ENCODE peak calls at places on chromosome 16, in seven cellular contexts. J is H9, C is IMR-90, S is mesendoderm, M is neuronal stem cell, G is trophoblast cell, I is H1. H is an unnamed sample.

GRCh38 chr16:53207810-53208752 is 153.3 kb downstream of the CHD9 start:
- DNase-seq in J (peak; percentile 67), S (peak; percentile 96), I (peak; percentile 53), G (peak; percentile 48), C (peak; percentile 83), M (peak; percentile 80), H (peak; percentile 91)

GRCh38 chr16:27365142-27366089 is 36.6 kb upstream of the IL21R start:
- DNase-seq in J (no peak), I (no peak), M (no peak), C (peak; percentile 84), S (peak; percentile 75), G (peak; percentile 69), H (peak; percentile 58)

GRCh38 chr16:31382485-31383161 is 10.5 kb upstream of the ITGAD start:
- DNase-seq in S (peak; percentile 67), G (peak; percentile 80), I (peak; percentile 88), M (peak; percentile 50), C (peak; percentile 40), J (peak; percentile 83), H (no peak)

GRCh38 chr16:82629441-82630027 is 2.8 kb downstream of the CDH13 start:
- DNase-seq in J (no peak), C (peak; percentile 34), M (no peak), G (peak; percentile 16), I (no peak), S (peak; percentile 93), H (peak; percentile 85)

GRCh38 chr16:716250-716607 is 1.3 kb downstream of the METRN start:
- DNase-seq in C (no peak), M (peak; percentile 84), I (no peak), J (peak; percentile 55), G (no peak), S (peak; percentile 32), H (peak; percentile 44)

GRCh38 chr16:14677627-14678026 is 16.5 kb downstream of the PLA2G10 start:
- DNase-seq in M (no peak), C (no peak), I (no peak), J (no peak), G (no peak), S (no peak), H (no peak)

GRCh38 chr16:57039148-57039812 is 49.9 kb downstream of the NLRC5 start:
- DNase-seq in C (peak; percentile 81), G (no peak), M (no peak), S (no peak), I (no peak), J (no peak), H (peak; percentile 73)

GRCh38 chr16:81946206-81946605 is 65.1 kb downstream of the SDR42E1 start:
- DNase-seq in I (no peak), M (no peak), C (no peak), J (no peak), G (no peak), S (peak; percentile 35), H (no peak)

GRCh38 chr16:72013888-72014538 is 5.5 kb downstream of the DHODH start:
- DNase-seq in I (no peak), C (no peak), S (peak; percentile 90), M (no peak), J (no peak), G (no peak), H (no peak)

GRCh38 chr16:50731989-50732589 is 9.8 kb upstream of the CYLD start:
- DNase-seq in S (no peak), I (no peak), G (no peak), M (no peak), J (no peak), C (no peak), H (no peak)

GRCh38 chr16:47046726-47047602 is 73.5 kb upstream of the DNAJA2 start:
- DNase-seq in C (no peak), M (no peak), S (no peak), I (no peak), J (no peak), G (no peak), H (no peak)

GRCh38 chr16:67528222-67528869 is at the start of gene RIPOR1:
- DNase-seq in C (no peak), S (peak; percentile 61), J (peak; percentile 69), G (peak; percentile 59), M (peak; percentile 49), I (peak; percentile 67), H (peak; percentile 53)

GRCh38 chr16:914453-914852 is 56.3 kb downstream of the LMF1 start:
- DNase-seq in I (no peak), M (no peak), S (peak; percentile 23), C (peak; percentile 23), G (no peak), J (no peak), H (peak; percentile 1)

GRCh38 chr16:72137380-72138063 is 34.4 kb downstream of the PMFBP1 start:
- DNase-seq in I (no peak), G (no peak), C (no peak), S (no peak), J (no peak), M (no peak), H (no peak)

GRCh38 chr16:30030841-30031413 is at the start of gene TLCD3B:
- DNase-seq in J (peak; percentile 86), G (no peak), S (peak; percentile 58), C (no peak), M (peak; percentile 42), I (peak; percentile 76), H (no peak)

GRCh38 chr16:73955255-73955654 is 341.4 kb upstream of the PSMD7 start:
- DNase-seq in I (no peak), J (no peak), G (no peak), S (no peak), M (no peak), C (no peak), H (no peak)

GRCh38 chr16:78133919-78134318 is 34.5 kb downstream of the WWOX start:
- DNase-seq in J (no peak), C (no peak), M (no peak), G (no peak), I (no peak), S (no peak), H (no peak)

GRCh38 chr16:2194166-2194834 is 2.1 kb downstream of the CASKIN1 start:
- DNase-seq in C (peak; percentile 27), J (no peak), G (peak; percentile 15), M (no peak), S (peak; percentile 40), I (no peak), H (peak; percentile 41)

DNA sequence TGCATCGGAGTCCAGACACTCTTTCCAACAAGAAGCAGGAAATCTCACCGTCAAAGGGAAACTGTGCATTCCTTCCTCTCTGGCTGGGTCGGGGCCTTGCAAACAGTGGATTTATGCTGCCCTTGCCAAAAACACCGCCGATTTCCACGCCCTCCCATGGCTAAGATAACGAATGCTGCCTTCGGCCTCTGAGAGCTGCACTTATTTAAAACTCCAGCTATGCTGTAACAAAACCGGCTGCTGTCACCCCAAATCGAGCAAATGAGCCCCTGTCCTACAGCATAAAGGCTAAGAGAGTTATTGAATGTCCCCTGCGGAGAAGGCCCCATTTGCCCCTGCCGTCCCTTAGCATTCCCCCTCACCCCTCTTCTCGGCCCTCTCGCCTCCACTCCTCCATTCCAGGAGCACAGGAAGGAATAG is 275.5 kb upstream of the IRX5 start:
- DNase-seq in I (peak; percentile 52), G (no peak), J (no peak), S (peak; percentile 39), C (no peak), M (no peak), H (no peak)
- H3K4ac ChIP-seq in I (no peak overlapping the region), G (no peak overlapping the region), J (no peak overlapping the region), S (no peak overlapping the region), C (no peak overlapping the region), M (no peak overlapping the region), H (no peak overlapping the region)

DNA sequence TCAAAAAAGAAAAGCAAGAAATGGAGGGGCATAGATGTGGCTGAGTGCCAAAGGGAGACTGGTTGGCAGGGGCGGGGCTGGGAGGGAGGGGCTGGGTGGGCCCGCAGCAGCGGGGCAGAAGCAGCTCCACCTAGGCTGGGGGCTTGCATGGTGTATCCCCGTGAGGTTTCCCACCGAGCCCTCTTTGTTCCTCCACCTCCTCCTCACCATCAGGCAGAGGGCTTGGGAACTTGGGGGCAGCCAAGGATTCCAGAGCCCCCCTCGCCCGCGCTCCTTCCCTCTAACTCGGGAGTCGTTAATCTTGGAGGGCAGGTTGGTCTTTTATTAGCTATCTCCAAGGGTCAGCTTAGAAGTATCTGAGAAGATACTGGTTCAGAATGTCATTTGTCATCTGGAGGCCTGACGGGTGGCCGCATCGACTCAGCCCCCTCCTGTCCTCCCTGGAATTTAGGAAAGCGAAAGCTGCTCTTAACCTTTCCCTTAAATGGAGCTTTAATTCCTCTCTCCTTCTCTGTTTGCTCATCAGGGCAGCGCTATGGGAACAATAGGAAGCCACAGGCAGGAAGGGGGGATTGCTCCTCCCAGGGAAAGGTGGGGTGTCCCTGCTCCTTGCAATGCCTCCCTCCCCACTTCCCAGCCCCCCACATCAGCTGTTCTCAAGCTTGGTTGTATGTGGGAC is 274.3 kb upstream of the XYLT1 start:
- DNase-seq in S (peak; percentile 77), I (peak; percentile 65), J (peak; percentile 40), C (no peak), M (peak; percentile 43), G (no peak), H (no peak)
- H2BK120ac ChIP-seq in S (no peak overlapping the region), I (no peak overlapping the region), J (peak overlapping the region; percentile 3), C (peak overlapping the region; percentile 34), M (peak overlapping the region; percentile 5), G (no peak overlapping the region), H (no peak overlapping the region)

GRCh38 chr16:63174801-63175200 is 1138.6 kb upstream of the CDH8 start:
- DNase-seq in S (no peak), I (no peak), C (no peak), G (no peak), M (no peak), J (no peak), H (no peak)

GRCh38 chr16:63171545-63171944 is 1135.3 kb upstream of the CDH8 start:
- DNase-seq in C (no peak), G (no peak), M (no peak), S (no peak), J (no peak), I (no peak), H (no peak)

GRCh38 chr16:63169100-63169499 is 1132.9 kb upstream of the CDH8 start:
- DNase-seq in C (no peak), M (no peak), G (no peak), J (no peak), S (no peak), I (no peak), H (no peak)
- H3K18ac ChIP-seq in C (no peak overlapping the region), M (no peak overlapping the region), G (no peak overlapping the region), J (no peak overlapping the region), S (no peak overlapping the region), I (no peak overlapping the region), H (no peak overlapping the region)

GRCh38 chr16:21088646-21089538 is 61.8 kb downstream of the DNAH3 start:
- DNase-seq in G (no peak), I (no peak), M (no peak), S (peak; percentile 63), C (peak; percentile 69), J (no peak), H (peak; percentile 16)

GRCh38 chr16:21097151-21097550 is 53.5 kb downstream of the DNAH3 start:
- DNase-seq in C (peak; percentile 85), M (no peak), G (no peak), I (no peak), S (no peak), J (no peak), H (peak; percentile 20)

GRCh38 chr16:21088143-21088542 is 62.5 kb downstream of the DNAH3 start:
- DNase-seq in C (no peak), I (no peak), S (no peak), M (no peak), J (no peak), G (no peak), H (no peak)

DNA sequence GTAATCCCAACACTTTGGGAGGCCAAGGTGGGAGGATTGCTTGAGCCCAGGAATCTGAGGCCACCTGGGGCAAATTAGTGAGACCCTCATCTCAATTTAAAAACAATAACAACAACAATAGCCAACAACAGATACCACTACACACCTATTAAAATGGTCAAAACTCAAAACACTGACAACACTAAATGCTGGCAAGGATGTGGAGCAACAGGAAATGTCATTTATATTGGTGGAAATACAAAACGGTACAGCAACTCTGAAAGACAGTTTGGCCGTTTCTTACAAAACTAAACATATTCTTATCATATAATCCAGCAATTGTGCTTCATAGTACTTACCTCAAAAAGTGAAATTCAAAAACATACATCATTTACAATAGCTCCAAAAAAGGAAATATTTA is 57.7 kb downstream of the DNAH3 start:
- DNase-seq in C (no peak), I (no peak), G (no peak), J (no peak), M (no peak), S (no peak), H (no peak)
- H3K4ac ChIP-seq in C (no peak overlapping the region), I (no peak overlapping the region), G (no peak overlapping the region), J (no peak overlapping the region), M (no peak overlapping the region), S (no peak overlapping the region), H (no peak overlapping the region)

H was measured in mesenchymal stem cell.